ENCODE peak calls at places on chromosomes 3 and 15, in seven cellular contexts. K is HCT116, W is SK-N-SH, V is HepG2, Q is K562, A is GM12878, C is H1. M is an unnamed sample.

GRCh38 chr3:187352581-187353575 is 15.3 kb upstream of the RTP4 start:
- DNase-seq in Q (no peak), W (no peak), V (no peak), C (no peak), K (no peak), A (no peak), M (no peak)

GRCh38 chr15:36622247-36622795 is 42.9 kb downstream of the CDIN1 start:
- DNase-seq in A (no peak), K (no peak), Q (no peak), W (no peak), C (no peak), V (no peak), M (peak; percentile 18)

GRCh38 chr3:13539285-13539625 is 9.7 kb upstream of the FBLN2 start:
- DNase-seq in Q (no peak), A (no peak), C (no peak), K (no peak), W (no peak), V (no peak), M (no peak)

GRCh38 chr15:31392761-31393401 is 66.2 kb downstream of the KLF13 start:
- DNase-seq in Q (no peak), K (no peak), W (no peak), A (no peak), C (peak; percentile 64), V (no peak), M (no peak)

GRCh38 chr15:57421540-57421939 is 45.2 kb downstream of the CGNL1 start:
- DNase-seq in A (no peak), Q (no peak), K (no peak), W (no peak), C (peak; percentile 33), V (no peak), M (no peak)

GRCh38 chr3:66431494-66431893 is 69.3 kb downstream of the LRIG1 start:
- DNase-seq in W (no peak), V (no peak), C (no peak), Q (no peak), K (no peak), A (no peak), M (no peak)

GRCh38 chr15:84929795-84930371 is 45.4 kb downstream of the SLC28A1 start:
- DNase-seq in C (no peak), V (peak; percentile 90), Q (peak; percentile 86), K (peak; percentile 94), W (peak; percentile 53), A (no peak), M (no peak)

GRCh38 chr15:88344786-88345185 is 88.2 kb upstream of the NTRK3 start:
- DNase-seq in K (no peak), Q (no peak), V (no peak), A (no peak), W (no peak), C (no peak), M (no peak)

GRCh38 chr3:151580592-151580991 is 119.7 kb upstream of the IGSF10 start:
- DNase-seq in V (no peak), C (no peak), Q (no peak), W (no peak), A (no peak), K (no peak), M (no peak)

GRCh38 chr3:66428733-66429132 is 72.1 kb downstream of the LRIG1 start:
- DNase-seq in V (no peak), W (peak; percentile 62), C (no peak), A (no peak), K (no peak), Q (no peak), M (peak; percentile 93)

GRCh38 chr3:137121704-137122314 is 164.0 kb downstream of the IL20RB start:
- DNase-seq in Q (peak; percentile 34), A (peak; percentile 8), W (peak; percentile 33), V (peak; percentile 31), C (no peak), K (peak; percentile 61), M (peak; percentile 33)

GRCh38 chr3:173739716-173740115 is 342.2 kb downstream of the NLGN1 start:
- DNase-seq in V (no peak), C (no peak), Q (no peak), A (no peak), K (no peak), W (no peak), M (no peak)

GRCh38 chr3:96022676-96023075 is 791.7 kb upstream of the EPHA6 start:
- DNase-seq in V (no peak), A (no peak), Q (no peak), K (no peak), W (no peak), C (no peak), M (no peak)

GRCh38 chr15:89828324-89829145 is 13.9 kb upstream of the ANPEP start:
- DNase-seq in Q (no peak), A (no peak), C (no peak), V (no peak), W (no peak), K (no peak), M (peak; percentile 85)

GRCh38 chr3:116940719-116941118 is 231.1 kb downstream of the TUSC7 start:
- DNase-seq in C (no peak), V (no peak), Q (no peak), W (no peak), K (no peak), A (no peak), M (no peak)

GRCh38 chr3:184471439-184471838 is 90.1 kb upstream of the EPHB3 start:
- DNase-seq in A (no peak), V (no peak), Q (no peak), C (no peak), W (no peak), K (no peak), M (no peak)

GRCh38 chr3:168336276-168336675 is 240.6 kb upstream of the GOLIM4 start:
- DNase-seq in Q (no peak), V (no peak), C (no peak), W (no peak), A (no peak), K (no peak), M (no peak)

GRCh38 chr3:105647047-105647446 is 221.8 kb downstream of the CBLB start:
- DNase-seq in Q (peak; percentile 58), A (no peak), K (peak; percentile 69), V (peak; percentile 39), C (no peak), W (no peak), M (no peak)

GRCh38 chr3:177196473-177197040 is 725 bp downstream of the TBL1XR1 start:
- DNase-seq in A (no peak), Q (peak; percentile 59), C (peak; percentile 55), K (no peak), W (peak; percentile 79), V (no peak), M (peak; percentile 80)

GRCh38 chr15:28208583-28208982 is 109.5 kb upstream of the OCA2 start:
- DNase-seq in C (no peak), K (no peak), V (no peak), Q (no peak), A (no peak), W (no peak), M (no peak)

GRCh38 chr3:78988324-78988723 is 779.5 kb downstream of the ROBO1 start:
- DNase-seq in W (peak; percentile 27), C (no peak), A (no peak), K (no peak), Q (no peak), V (peak; percentile 59), M (no peak)

GRCh38 chr3:45635475-45636256 is 41.1 kb downstream of the LIMD1 start:
- DNase-seq in V (peak; percentile 95), Q (no peak), C (no peak), W (no peak), K (no peak), A (no peak), M (no peak)
- TF ChIP-seq JUND in V (peak; percentile 21), Q (no peak), C (no peak), W (no peak), K (no peak), A (no peak), M (no peak)

GRCh38 chr15:99683000-99683670 is 50.1 kb downstream of the LYSMD4 start:
- DNase-seq in C (no peak), K (no peak), A (no peak), W (no peak), V (no peak), Q (no peak), M (no peak)
- TF ChIP-seq JUND in C (no peak), K (no peak), A (no peak), W (no peak), V (no peak), Q (no peak), M (no peak)

DNA sequence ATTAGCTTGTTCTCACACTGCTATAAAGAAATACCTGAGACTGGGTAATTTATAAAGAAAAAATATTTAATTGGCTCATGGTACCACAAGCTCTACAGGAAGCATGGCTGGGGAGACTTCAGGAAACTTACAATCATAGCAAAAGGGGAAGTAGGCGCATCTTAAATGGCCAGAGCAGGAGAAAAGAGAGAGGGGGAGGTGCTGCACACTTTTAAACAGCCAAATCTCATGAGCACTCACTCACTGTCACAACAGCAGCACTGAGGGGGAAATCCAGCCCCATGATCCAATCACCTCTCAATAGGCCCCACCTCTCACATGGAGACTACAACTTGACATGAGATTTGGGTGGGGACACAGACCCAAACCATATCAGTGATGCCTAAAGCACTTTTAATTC is 82.5 kb downstream of the DCLK3 start:
- DNase-seq in V (no peak), Q (no peak), W (no peak), C (no peak), A (no peak), K (no peak), M (no peak)
- TF ChIP-seq JUND in V (no peak), Q (no peak), W (no peak), C (no peak), A (no peak), K (no peak), M (no peak)

DNA sequence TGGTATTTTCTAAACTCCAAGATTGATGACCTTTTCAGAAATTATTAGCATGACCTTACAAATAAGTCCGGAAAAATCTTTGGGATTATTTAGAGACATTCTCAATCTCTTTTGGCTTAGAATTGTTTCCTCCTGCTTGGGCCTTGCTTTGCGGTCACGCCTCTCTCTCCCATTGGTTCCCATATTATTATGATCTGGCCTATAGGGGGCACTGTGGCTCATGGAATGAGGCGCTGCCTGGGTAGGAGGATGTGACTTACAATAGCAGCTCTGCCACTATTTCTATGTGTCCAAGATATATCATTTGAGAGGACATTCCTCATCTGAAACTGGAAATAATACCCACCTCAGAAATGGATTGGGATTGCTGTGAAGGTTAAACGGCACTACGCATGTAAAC is 464.9 kb downstream of the MFSD1 start:
- DNase-seq in A (no peak), C (peak; percentile 77), K (peak; percentile 26), Q (peak; percentile 58), V (peak; percentile 23), W (peak; percentile 24), M (no peak)
- TF ChIP-seq JUND in A (no peak), C (no peak), K (no peak), Q (no peak), V (no peak), W (no peak), M (no peak)

GRCh38 chr3:120344349-120344748 is 4.8 kb downstream of the LRRC58 start:
- DNase-seq in K (no peak), W (no peak), Q (no peak), V (peak; percentile 52), C (no peak), A (no peak), M (no peak)
- TF ChIP-seq JUND in K (no peak), W (no peak), Q (no peak), V (no peak), C (no peak), A (no peak), M (no peak)

GRCh38 chr15:66912001-66912400 is 153.4 kb upstream of the SMAD3 start:
- DNase-seq in Q (no peak), W (no peak), V (no peak), C (no peak), K (no peak), A (no peak), M (no peak)
- TF ChIP-seq JUND in Q (no peak), W (no peak), V (no peak), C (no peak), K (no peak), A (no peak), M (no peak)